ENCODE peak calls at places on chromosomes 2 and 18, in ten cellular contexts. One of them, this sample, is unnamed.

GRCh38 chr2:36889782-36890181 is 76.6 kb downstream of the STRN start:
- DNase-seq in cardiac fibroblast: peak
- DNase-seq in endothelial cell: no peak
- DNase-seq in HT-29: peak
- DNase-seq in glomerular endothelial cell: peak
- DNase-seq in MCF 10A: peak
- DNase-seq in activated CD4-positive, alpha-beta T cell treated with anti-CD3 and anti-CD28 coated beads, Interleukin-2, amount 50 U/mL, for 1 hour: no peak
- DNase-seq in amygdala: no peak
- DNase-seq in HFFc6: peak
- DNase-seq in RPMI8226: no peak
- DNase-seq in this sample: no peak

GRCh38 chr2:241959751-241960269 is 90.3 kb downstream of the RTP5 start:
- DNase-seq in cardiac fibroblast: no peak
- DNase-seq in endothelial cell: no peak
- DNase-seq in HT-29: no peak
- DNase-seq in glomerular endothelial cell: no peak
- DNase-seq in MCF 10A: no peak
- DNase-seq in activated CD4-positive, alpha-beta T cell treated with anti-CD3 and anti-CD28 coated beads, Interleukin-2, amount 50 U/mL, for 1 hour: no peak
- DNase-seq in amygdala: no peak
- DNase-seq in HFFc6: no peak
- DNase-seq in RPMI8226: no peak
- DNase-seq in this sample: peak

GRCh38 chr18:57921708-57922107 is 118.6 kb upstream of the ATP8B1 start:
- DNase-seq in cardiac fibroblast: peak
- DNase-seq in endothelial cell: no peak
- DNase-seq in HT-29: no peak
- DNase-seq in glomerular endothelial cell: no peak
- DNase-seq in MCF 10A: peak
- DNase-seq in activated CD4-positive, alpha-beta T cell treated with anti-CD3 and anti-CD28 coated beads, Interleukin-2, amount 50 U/mL, for 1 hour: no peak
- DNase-seq in amygdala: no peak
- DNase-seq in HFFc6: peak
- DNase-seq in RPMI8226: peak
- DNase-seq in this sample: no peak

GRCh38 chr2:137049518-137049917 is 284.2 kb downstream of the THSD7B start:
- DNase-seq in cardiac fibroblast: no peak
- DNase-seq in endothelial cell: no peak
- DNase-seq in HT-29: no peak
- DNase-seq in glomerular endothelial cell: no peak
- DNase-seq in MCF 10A: no peak
- DNase-seq in activated CD4-positive, alpha-beta T cell treated with anti-CD3 and anti-CD28 coated beads, Interleukin-2, amount 50 U/mL, for 1 hour: no peak
- DNase-seq in amygdala: no peak
- DNase-seq in HFFc6: no peak
- DNase-seq in RPMI8226: no peak
- DNase-seq in this sample: no peak

GRCh38 chr18:75162467-75162866 is 46.5 kb downstream of the PTGR3 start:
- DNase-seq in cardiac fibroblast: peak
- DNase-seq in endothelial cell: no peak
- DNase-seq in HT-29: no peak
- DNase-seq in glomerular endothelial cell: no peak
- DNase-seq in MCF 10A: peak
- DNase-seq in activated CD4-positive, alpha-beta T cell treated with anti-CD3 and anti-CD28 coated beads, Interleukin-2, amount 50 U/mL, for 1 hour: no peak
- DNase-seq in amygdala: no peak
- DNase-seq in HFFc6: peak
- DNase-seq in RPMI8226: no peak
- DNase-seq in this sample: no peak

GRCh38 chr2:181008418-181008817 is 28.0 kb downstream of the UBE2E3 start:
- DNase-seq in cardiac fibroblast: peak
- DNase-seq in endothelial cell: peak
- DNase-seq in HT-29: no peak
- DNase-seq in glomerular endothelial cell: no peak
- DNase-seq in MCF 10A: no peak
- DNase-seq in activated CD4-positive, alpha-beta T cell treated with anti-CD3 and anti-CD28 coated beads, Interleukin-2, amount 50 U/mL, for 1 hour: no peak
- DNase-seq in amygdala: no peak
- DNase-seq in HFFc6: no peak
- DNase-seq in RPMI8226: no peak
- DNase-seq in this sample: no peak

GRCh38 chr2:71166812-71167211 is 36.4 kb downstream of the MPHOSPH10 start:
- DNase-seq in cardiac fibroblast: peak
- DNase-seq in endothelial cell: no peak
- DNase-seq in HT-29: no peak
- DNase-seq in glomerular endothelial cell: no peak
- DNase-seq in MCF 10A: peak
- DNase-seq in activated CD4-positive, alpha-beta T cell treated with anti-CD3 and anti-CD28 coated beads, Interleukin-2, amount 50 U/mL, for 1 hour: no peak
- DNase-seq in amygdala: no peak
- DNase-seq in HFFc6: no peak
- DNase-seq in RPMI8226: no peak
- DNase-seq in this sample: no peak

GRCh38 chr2:157746234-157746950 is 117.7 kb upstream of the ACVR1C start:
- DNase-seq in cardiac fibroblast: peak
- DNase-seq in endothelial cell: no peak
- DNase-seq in HT-29: no peak
- DNase-seq in glomerular endothelial cell: no peak
- DNase-seq in MCF 10A: no peak
- DNase-seq in activated CD4-positive, alpha-beta T cell treated with anti-CD3 and anti-CD28 coated beads, Interleukin-2, amount 50 U/mL, for 1 hour: no peak
- DNase-seq in amygdala: no peak
- DNase-seq in HFFc6: peak
- DNase-seq in RPMI8226: no peak
- DNase-seq in this sample: no peak

GRCh38 chr2:79860233-79861058 is 347.6 kb downstream of the CTNNA2 start:
- DNase-seq in cardiac fibroblast: peak
- DNase-seq in endothelial cell: peak
- DNase-seq in HT-29: peak
- DNase-seq in glomerular endothelial cell: no peak
- DNase-seq in MCF 10A: peak
- DNase-seq in activated CD4-positive, alpha-beta T cell treated with anti-CD3 and anti-CD28 coated beads, Interleukin-2, amount 50 U/mL, for 1 hour: no peak
- DNase-seq in amygdala: peak
- DNase-seq in HFFc6: peak
- DNase-seq in RPMI8226: peak
- DNase-seq in this sample: peak

GRCh38 chr2:200622106-200622505 is 36.3 kb downstream of the AOX1 start:
- DNase-seq in cardiac fibroblast: no peak
- DNase-seq in endothelial cell: no peak
- DNase-seq in HT-29: no peak
- DNase-seq in glomerular endothelial cell: no peak
- DNase-seq in MCF 10A: no peak
- DNase-seq in activated CD4-positive, alpha-beta T cell treated with anti-CD3 and anti-CD28 coated beads, Interleukin-2, amount 50 U/mL, for 1 hour: no peak
- DNase-seq in amygdala: no peak
- DNase-seq in HFFc6: no peak
- DNase-seq in RPMI8226: no peak
- DNase-seq in this sample: no peak

GRCh38 chr2:11617984-11618707 is 51.8 kb downstream of the NTSR2 start:
- DNase-seq in cardiac fibroblast: no peak
- DNase-seq in endothelial cell: no peak
- DNase-seq in HT-29: no peak
- DNase-seq in glomerular endothelial cell: no peak
- DNase-seq in MCF 10A: no peak
- DNase-seq in activated CD4-positive, alpha-beta T cell treated with anti-CD3 and anti-CD28 coated beads, Interleukin-2, amount 50 U/mL, for 1 hour: no peak
- DNase-seq in amygdala: no peak
- DNase-seq in HFFc6: no peak
- DNase-seq in RPMI8226: no peak
- DNase-seq in this sample: no peak

GRCh38 chr2:28828382-28828781 is 17.7 kb downstream of the SPDYA start:
- DNase-seq in cardiac fibroblast: no peak
- DNase-seq in endothelial cell: no peak
- DNase-seq in HT-29: no peak
- DNase-seq in glomerular endothelial cell: no peak
- DNase-seq in MCF 10A: no peak
- DNase-seq in activated CD4-positive, alpha-beta T cell treated with anti-CD3 and anti-CD28 coated beads, Interleukin-2, amount 50 U/mL, for 1 hour: no peak
- DNase-seq in amygdala: no peak
- DNase-seq in HFFc6: no peak
- DNase-seq in RPMI8226: no peak
- DNase-seq in this sample: no peak

GRCh38 chr2:231926180-231926741 is at the start of gene NPPC:
- DNase-seq in cardiac fibroblast: peak
- DNase-seq in endothelial cell: peak
- DNase-seq in HT-29: no peak
- DNase-seq in glomerular endothelial cell: no peak
- DNase-seq in MCF 10A: peak
- DNase-seq in activated CD4-positive, alpha-beta T cell treated with anti-CD3 and anti-CD28 coated beads, Interleukin-2, amount 50 U/mL, for 1 hour: peak
- DNase-seq in amygdala: peak
- DNase-seq in HFFc6: peak
- DNase-seq in RPMI8226: peak
- DNase-seq in this sample: peak

GRCh38 chr2:96909651-96910050 is 39.8 kb upstream of the SEMA4C start:
- DNase-seq in cardiac fibroblast: no peak
- DNase-seq in endothelial cell: no peak
- DNase-seq in HT-29: no peak
- DNase-seq in glomerular endothelial cell: no peak
- DNase-seq in MCF 10A: no peak
- DNase-seq in activated CD4-positive, alpha-beta T cell treated with anti-CD3 and anti-CD28 coated beads, Interleukin-2, amount 50 U/mL, for 1 hour: no peak
- DNase-seq in amygdala: peak
- DNase-seq in HFFc6: no peak
- DNase-seq in RPMI8226: no peak
- DNase-seq in this sample: no peak

GRCh38 chr2:166376873-166377272 is 1.1 kb upstream of the SCN9A start:
- DNase-seq in cardiac fibroblast: no peak
- DNase-seq in endothelial cell: no peak
- DNase-seq in HT-29: no peak
- DNase-seq in glomerular endothelial cell: no peak
- DNase-seq in MCF 10A: no peak
- DNase-seq in activated CD4-positive, alpha-beta T cell treated with anti-CD3 and anti-CD28 coated beads, Interleukin-2, amount 50 U/mL, for 1 hour: no peak
- DNase-seq in amygdala: no peak
- DNase-seq in HFFc6: no peak
- DNase-seq in RPMI8226: no peak
- DNase-seq in this sample: no peak